ENCODE peak calls at places on chromosomes 2 and 18, in five cellular contexts. Q is upper lobe of right lung, M is epithelial cell of esophagus, P is astrocyte of the cerebellum, O is PC-3. T is an unnamed sample.

GRCh38 chr18:6411367-6411766 is 3.3 kb downstream of the L3MBTL4 start:
- DNase-seq in Q (no peak), M (no peak), P (no peak), O (no peak), T (no peak)

GRCh38 chr2:201854841-201855240 is 48.5 kb downstream of the CDK15 start:
- DNase-seq in Q (no peak), M (peak; percentile 91), P (no peak), O (peak; percentile 72), T (no peak)

GRCh38 chr2:42928692-42929576 is 136.6 kb upstream of the HAAO start:
- DNase-seq in Q (peak; percentile 57), M (peak; percentile 37), P (no peak), O (peak; percentile 19), T (no peak)

GRCh38 chr18:45874501-45875184 is 49.2 kb downstream of the SIGLEC15 start:
- DNase-seq in Q (no peak), M (no peak), P (no peak), O (no peak), T (no peak)

GRCh38 chr2:241933175-241933911 is 63.8 kb downstream of the RTP5 start:
- DNase-seq in Q (peak; percentile 51), M (no peak), P (no peak), O (peak; percentile 6), T (peak; percentile 20)

GRCh38 chr2:11697103-11697871 is 27.3 kb upstream of the NTSR2 start:
- DNase-seq in Q (peak; percentile 75), M (peak; percentile 76), P (no peak), O (peak; percentile 99), T (peak; percentile 96)

GRCh38 chr2:112182581-112183034 is 44.4 kb downstream of the FBLN7 start:
- DNase-seq in Q (no peak), M (no peak), P (no peak), O (no peak), T (no peak)

GRCh38 chr2:238260879-238261278 is 21.0 kb upstream of the HES6 start:
- DNase-seq in Q (no peak), M (no peak), P (no peak), O (no peak), T (no peak)

GRCh38 chr2:159111346-159111922 is 143.0 kb downstream of the TANC1 start:
- DNase-seq in Q (no peak), M (no peak), P (no peak), O (no peak), T (no peak)

GRCh38 chr2:203105996-203106395 is 91.3 kb downstream of the NBEAL1 start:
- DNase-seq in Q (no peak), M (peak; percentile 15), P (no peak), O (no peak), T (no peak)

GRCh38 chr18:35050004-35050623 is 8.9 kb downstream of the MAPRE2 start:
- DNase-seq in Q (no peak), M (no peak), P (no peak), O (no peak), T (no peak)

GRCh38 chr2:148013879-148014278 is 6.7 kb downstream of the ORC4 start:
- DNase-seq in Q (no peak), M (peak; percentile 8), P (no peak), O (no peak), T (no peak)

GRCh38 chr18:43596106-43596712 is 318.9 kb upstream of the SYT4 start:
- DNase-seq in Q (no peak), M (peak; percentile 48), P (peak; percentile 12), O (peak; percentile 42), T (peak; percentile 42)

GRCh38 chr2:231464576-231465540 is 574 bp upstream of the NCL start:
- DNase-seq in Q (peak; percentile 99), M (peak; percentile 12), P (peak; percentile 9), O (no peak), T (no peak)

DNA sequence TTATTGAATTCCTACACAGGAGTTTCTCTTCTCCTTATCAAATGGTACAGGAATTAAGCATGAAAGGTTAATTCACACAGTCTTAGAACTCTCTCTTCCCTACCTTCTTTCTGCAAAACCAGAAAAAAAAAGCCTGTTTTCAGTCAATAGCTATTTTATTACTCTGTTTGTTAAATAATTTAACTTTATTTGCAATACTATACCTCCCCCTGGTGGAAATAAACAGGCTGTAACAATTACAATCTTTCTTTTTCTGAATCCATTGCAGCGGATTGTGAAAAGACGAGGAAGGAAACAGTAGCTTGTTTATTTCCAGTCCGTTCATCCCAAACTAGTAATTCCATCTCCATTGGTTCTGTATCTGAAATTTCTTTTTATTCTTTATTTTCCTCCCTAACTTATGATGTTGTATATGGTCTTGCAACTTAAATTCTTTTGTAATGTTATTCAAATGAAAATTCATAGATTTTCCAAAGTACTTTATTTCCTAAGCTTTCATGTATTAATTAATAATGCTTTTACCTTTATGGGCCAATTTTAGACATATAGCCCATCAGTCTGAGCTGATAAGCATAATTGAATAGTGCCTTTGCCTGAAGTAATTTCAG is 165.2 kb downstream of the SH3BP4 start:
- DNase-seq in Q (no peak), M (peak; percentile 39), P (peak; percentile 26), O (peak; percentile 76), T (peak; percentile 50)
- TF ChIP-seq CTCF in Q (peak; percentile 70), M (peak; percentile 47), P (peak; percentile 32), O (peak; percentile 80), T (peak; percentile 60)

GRCh38 chr2:31967790-31968189 is 43.0 kb downstream of the MEMO1 start:
- DNase-seq in Q (no peak), M (no peak), P (no peak), O (no peak), T (no peak)
- TF ChIP-seq CTCF in Q (no peak), M (no peak), P (no peak), O (no peak), T (no peak)

GRCh38 chr2:4420032-4420431 is 716.7 kb downstream of the DCDC2C start:
- DNase-seq in Q (no peak), M (no peak), P (no peak), O (no peak), T (no peak)
- TF ChIP-seq CTCF in Q (no peak), M (no peak), P (no peak), O (no peak), T (no peak)

GRCh38 chr2:219638217-219638947 is 11.0 kb downstream of the SLC4A3 start:
- DNase-seq in Q (no peak), M (peak; percentile 33), P (no peak), O (peak; percentile 24), T (peak; percentile 39)
- TF ChIP-seq CTCF in Q (no peak), M (peak; percentile 33), P (peak; percentile 35), O (peak; percentile 57), T (peak; percentile 22)

GRCh38 chr18:389658-390357 is 110.7 kb downstream of the COLEC12 start:
- DNase-seq in Q (no peak), M (no peak), P (peak; percentile 77), O (no peak), T (no peak)
- TF ChIP-seq CTCF in Q (no peak), M (no peak), P (peak; percentile 15), O (peak; percentile 20), T (no peak)

DNA sequence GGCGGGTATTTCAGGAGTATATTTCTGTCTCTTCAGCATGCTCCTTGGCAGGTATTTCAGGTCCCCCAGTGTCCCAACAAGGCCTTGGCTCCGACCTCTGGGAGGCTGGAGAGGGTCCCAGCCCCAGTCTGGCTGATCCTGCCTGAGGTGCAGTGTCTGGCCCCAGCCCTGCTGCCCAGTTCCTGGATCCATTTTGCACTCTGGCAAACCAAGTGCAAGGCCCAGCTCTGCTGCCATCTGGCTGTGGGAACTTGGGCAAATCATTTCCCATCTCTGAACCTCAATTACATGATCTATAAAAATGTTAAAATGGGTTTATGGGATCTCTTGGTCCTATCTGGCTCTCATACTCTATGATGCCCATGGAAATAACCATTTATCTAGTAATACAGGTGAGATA is 63.6 kb downstream of the ZBTB7C start:
- DNase-seq in Q (no peak), M (peak; percentile 48), P (no peak), O (peak; percentile 26), T (peak; percentile 55)
- TF ChIP-seq CTCF in Q (peak; percentile 28), M (peak; percentile 68), P (peak; percentile 43), O (peak; percentile 50), T (peak; percentile 55)

GRCh38 chr2:240732911-240733622 is 41.4 kb downstream of the AQP12A start:
- DNase-seq in Q (no peak), M (no peak), P (no peak), O (no peak), T (no peak)

GRCh38 chr2:240732184-240732583 is 40.5 kb downstream of the AQP12A start:
- DNase-seq in Q (no peak), M (no peak), P (no peak), O (no peak), T (no peak)

GRCh38 chr2:240735476-240735875 is 43.8 kb downstream of the AQP12A start:
- DNase-seq in Q (no peak), M (no peak), P (no peak), O (no peak), T (no peak)

GRCh38 chr2:240734756-240735155 is 43.1 kb downstream of the AQP12A start:
- DNase-seq in Q (no peak), M (no peak), P (no peak), O (no peak), T (no peak)

DNA sequence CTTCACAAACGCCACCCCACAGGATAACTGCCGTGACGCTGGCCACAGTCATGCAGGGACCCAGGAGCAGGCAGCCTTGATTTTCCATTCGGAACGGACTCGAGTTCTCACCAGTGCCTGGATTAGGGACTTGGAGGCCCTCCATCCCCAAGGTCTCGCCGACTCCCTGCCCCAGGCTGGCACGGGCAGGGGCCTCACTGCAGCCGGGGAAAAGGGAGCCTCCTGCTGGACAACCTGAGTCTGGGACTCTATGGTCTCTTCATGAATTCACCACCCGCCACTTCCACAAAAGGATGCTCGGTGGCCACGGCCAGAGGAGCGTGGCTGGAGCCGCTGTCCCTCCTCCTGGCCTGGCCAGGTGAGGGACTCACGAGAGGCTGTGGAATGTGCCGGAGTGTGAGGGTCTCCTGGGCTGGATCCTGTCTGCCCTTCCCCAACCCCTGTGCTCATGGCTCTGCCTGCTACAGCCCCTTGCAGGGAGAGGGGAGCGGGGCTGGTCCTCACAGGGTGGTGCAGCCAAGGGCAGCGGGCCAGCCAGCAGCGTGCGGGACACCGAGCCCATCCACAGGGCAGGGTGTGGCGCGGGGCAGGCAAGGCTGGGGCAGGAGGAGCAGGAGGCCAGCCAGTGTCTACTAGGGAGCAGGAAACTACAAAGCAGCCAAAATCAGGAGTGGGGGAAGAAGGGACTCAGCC is 42.3 kb downstream of the AQP12A start:
- DNase-seq in Q (no peak), M (no peak), P (no peak), O (no peak), T (peak; percentile 11)
- TF ChIP-seq CTCF in Q (peak; percentile 11), M (no peak), P (peak; percentile 12), O (peak; percentile 45), T (peak; percentile 25)

GRCh38 chr18:3852321-3852720 is 402.3 kb downstream of the TGIF1 start:
- DNase-seq in Q (no peak), M (no peak), P (no peak), O (no peak), T (no peak)
- TF ChIP-seq CTCF in Q (no peak), M (peak; percentile 22), P (no peak), O (peak; percentile 15), T (no peak)